ENCODE peak calls at places on chromosomes 6 and 20, in eight cellular contexts. E, M, R, T, S, Y, K and A are unnamed samples.

GRCh38 chr6:109441069-109441816 is 719 bp downstream of the SMPD2 start:
- DNase-seq in E (peak; percentile 47), M (peak; percentile 65), K (peak; percentile 79), R (peak; percentile 15), T (peak; percentile 87), Y (peak; percentile 43), S (peak; percentile 51), A (no peak)

GRCh38 chr6:73612611-73613010 is 41.2 kb downstream of the SLC17A5 start:
- DNase-seq in M (no peak), E (no peak), K (no peak), Y (no peak), T (no peak), R (no peak), S (no peak), A (no peak)

GRCh38 chr6:1082040-1082935 is 229.6 kb upstream of the FOXQ1 start:
- DNase-seq in T (no peak), K (no peak), Y (no peak), S (no peak), E (peak; percentile 73), R (no peak), M (no peak), A (no peak)

GRCh38 chr6:113457156-113457555 is 400.0 kb upstream of the MARCKS start:
- DNase-seq in S (no peak), R (no peak), K (no peak), M (no peak), Y (no peak), T (no peak), E (peak; percentile 81), A (no peak)

GRCh38 chr6:14292119-14292518 is 174.5 kb downstream of the CD83 start:
- DNase-seq in M (no peak), K (no peak), Y (no peak), T (no peak), R (no peak), S (no peak), E (no peak), A (no peak)

GRCh38 chr6:156752666-156753301 is 24.4 kb upstream of the ARID1B start:
- DNase-seq in K (no peak), T (peak; percentile 82), Y (no peak), R (no peak), E (no peak), S (peak; percentile 29), M (no peak), A (no peak)

GRCh38 chr20:33113387-33113908 is 34.0 kb downstream of the BPIFB4 start:
- DNase-seq in S (no peak), T (no peak), K (no peak), E (no peak), R (no peak), Y (no peak), M (no peak), A (no peak)

GRCh38 chr6:158972241-158973233 is 27.5 kb downstream of the RSPH3 start:
- DNase-seq in R (peak; percentile 21), M (peak; percentile 61), K (no peak), T (no peak), E (peak; percentile 69), S (no peak), Y (no peak), A (no peak)

GRCh38 chr6:45619211-45619760 is 241.6 kb upstream of the SUPT3H start:
- DNase-seq in R (no peak), Y (no peak), E (no peak), K (no peak), T (no peak), M (no peak), S (no peak), A (no peak)

GRCh38 chr20:1286267-1287036 is 20.4 kb downstream of the SNPH start:
- DNase-seq in S (no peak), T (no peak), E (no peak), R (no peak), Y (no peak), M (peak; percentile 31), K (no peak), A (no peak)

GRCh38 chr20:62898970-62899632 is 27.2 kb downstream of the DIDO1 start:
- DNase-seq in R (no peak), Y (no peak), K (no peak), M (no peak), T (peak; percentile 84), S (no peak), E (no peak), A (peak; percentile 76)

GRCh38 chr20:46060975-46061374 is 28.8 kb downstream of the NCOA5 start:
- DNase-seq in Y (no peak), M (no peak), E (no peak), K (no peak), S (no peak), T (peak; percentile 26), R (no peak), A (no peak)

GRCh38 chr6:41938590-41938989 is 3.0 kb downstream of the CCND3 start:
- DNase-seq in Y (no peak), M (peak; percentile 16), K (no peak), T (peak; percentile 50), S (no peak), E (no peak), R (no peak), A (no peak)

GRCh38 chr6:41937881-41938574 is 3.6 kb downstream of the CCND3 start:
- DNase-seq in M (peak; percentile 78), Y (no peak), T (no peak), S (no peak), E (no peak), R (no peak), K (no peak), A (no peak)

GRCh38 chr6:41935685-41936072 is 5.9 kb downstream of the CCND3 start:
- DNase-seq in K (no peak), Y (no peak), S (no peak), M (no peak), T (peak; percentile 63), R (no peak), E (no peak), A (no peak)

GRCh38 chr6:41936073-41936837 is 5.4 kb downstream of the CCND3 start:
- DNase-seq in R (peak; percentile 72), K (peak; percentile 80), Y (peak; percentile 69), T (peak; percentile 89), S (peak; percentile 62), M (peak; percentile 79), E (peak; percentile 85), A (no peak)

DNA sequence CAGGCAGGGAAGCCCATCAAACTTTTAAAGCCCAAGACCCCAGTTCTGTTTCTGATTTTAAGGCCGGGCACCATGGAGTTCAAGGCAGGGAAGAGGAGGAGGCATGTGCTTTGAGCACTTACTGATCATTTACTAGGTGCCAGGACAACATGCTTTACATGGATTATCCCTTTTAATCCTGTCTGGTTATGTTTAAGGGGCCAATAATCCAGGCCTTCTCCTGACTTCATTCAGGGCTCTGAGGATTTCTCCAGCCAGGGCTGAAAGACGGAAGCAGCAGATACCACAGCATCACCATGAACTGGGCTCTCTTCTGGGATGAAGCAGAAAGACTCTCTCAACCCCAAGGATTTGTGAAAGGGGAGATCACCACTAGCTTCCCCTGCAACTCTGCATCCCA is 4.1 kb downstream of the CCND3 start:
- DNase-seq in T (no peak), S (no peak), Y (no peak), M (no peak), E (no peak), R (no peak), K (no peak), A (no peak)
- H3K4me3 ChIP-seq in T (no peak overlapping the region), S (no peak overlapping the region), Y (peak overlapping the region; percentile 4), M (peak overlapping the region; percentile 75), E (no peak overlapping the region), R (no peak overlapping the region), K (no peak overlapping the region), A (no peak overlapping the region)

DNA sequence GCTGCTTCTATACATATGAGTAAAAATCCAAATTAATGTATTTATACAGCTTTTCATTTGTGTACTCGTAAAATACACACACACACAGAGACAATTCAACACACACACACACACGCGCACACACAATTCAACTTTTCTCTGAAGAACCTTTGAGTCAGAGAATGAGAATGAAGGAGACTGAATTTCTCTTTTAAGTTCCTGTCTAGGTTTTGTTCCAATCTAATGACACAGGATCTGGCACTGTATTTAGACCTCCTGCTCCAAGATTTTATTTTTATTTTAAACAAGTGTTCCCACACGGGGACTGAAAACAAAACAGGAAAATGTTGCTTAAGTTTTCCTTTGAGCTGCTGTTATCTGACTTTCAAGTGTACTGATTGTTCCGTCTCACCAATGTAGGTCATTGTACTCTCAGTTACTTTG is 250.8 kb downstream of the LAMA2 start:
- DNase-seq in R (no peak), M (no peak), T (no peak), K (no peak), E (peak; percentile 39), S (no peak), Y (no peak), A (no peak)
- H3K4me1 ChIP-seq in R (no peaks in the 10 kb centered on the region), M (no peaks in the 10 kb centered on the region), T (peaks cover 2% of the 10 kb centered on the region), K (no peaks in the 10 kb centered on the region), E (no peaks in the 10 kb centered on the region), S (peaks cover 21% of the 10 kb centered on the region), Y (peaks cover 94% of the 10 kb centered on the region), A (no peaks in the 10 kb centered on the region)

GRCh38 chr6:134873500-134874388 is 76.2 kb downstream of the ALDH8A1 start:
- DNase-seq in K (no peak), S (peak; percentile 56), T (no peak), E (no peak), Y (no peak), M (no peak), R (no peak), A (no peak)

GRCh38 chr6:134875367-134875766 is 74.5 kb downstream of the ALDH8A1 start:
- DNase-seq in T (no peak), E (peak; percentile 35), Y (no peak), M (no peak), S (no peak), R (no peak), K (no peak), A (no peak)

GRCh38 chr6:134882426-134883038 is 67.4 kb downstream of the ALDH8A1 start:
- DNase-seq in M (peak; percentile 31), S (peak; percentile 77), R (peak; percentile 22), K (no peak), T (peak; percentile 87), E (peak; percentile 79), Y (peak; percentile 56), A (no peak)

GRCh38 chr6:134880487-134881190 is 69.3 kb downstream of the ALDH8A1 start:
- DNase-seq in R (no peak), K (no peak), Y (no peak), E (no peak), T (no peak), S (no peak), M (no peak), A (no peak)

GRCh38 chr6:134878136-134878535 is 71.8 kb downstream of the ALDH8A1 start:
- DNase-seq in Y (no peak), S (no peak), M (no peak), R (no peak), K (no peak), T (no peak), E (no peak), A (no peak)
- H3K4me3 ChIP-seq in Y (no peak overlapping the region), S (no peak overlapping the region), M (no peak overlapping the region), R (no peak overlapping the region), K (no peak overlapping the region), T (no peak overlapping the region), E (no peak overlapping the region), A (no peak overlapping the region)

GRCh38 chr6:94300424-94301144 is 881.2 kb upstream of the EPHA7 start:
- DNase-seq in E (no peak), R (no peak), S (no peak), Y (peak; percentile 76), K (peak; percentile 53), T (no peak), M (no peak), A (no peak)
- H3K4me1 ChIP-seq in E (no peaks in the 10 kb centered on the region), R (no peaks in the 10 kb centered on the region), S (no peaks in the 10 kb centered on the region), Y (peaks cover 7% of the 10 kb centered on the region), K (no peaks in the 10 kb centered on the region), T (no peaks in the 10 kb centered on the region), M (no peaks in the 10 kb centered on the region), A (no peaks in the 10 kb centered on the region)